ENCODE peak calls at places on chromosomes 3 and 15, in five cellular contexts. M, P, Q, Y and A are unnamed samples.

GRCh38 chr15:29141908-29142747 is 127.5 kb downstream of the NSMCE3 start:
- DNase-seq in M (no peak), P (no peak), Q (no peak), Y (no peak), A (no peak)

GRCh38 chr3:72162649-72163184 is 377.8 kb upstream of the PROK2 start:
- DNase-seq in M (peak), P (no peak), Q (no peak), Y (no peak), A (no peak)

GRCh38 chr3:72634128-72634527 is 214.1 kb downstream of the SHQ1 start:
- DNase-seq in M (no peak), P (no peak), Q (peak), Y (no peak), A (no peak)

GRCh38 chr3:13770390-13771169 is 109.3 kb downstream of the WNT7A start:
- DNase-seq in M (no peak), P (no peak), Q (no peak), Y (no peak), A (no peak)

GRCh38 chr3:146189519-146190173 is 28.7 kb upstream of the PLOD2 start:
- DNase-seq in M (peak), P (no peak), Q (peak), Y (no peak), A (no peak)

GRCh38 chr3:134147411-134147810 is 103.2 kb downstream of the RYK start:
- DNase-seq in M (no peak), P (no peak), Q (no peak), Y (no peak), A (no peak)

GRCh38 chr15:66566963-66567531 is 1.2 kb upstream of the LCTL start:
- DNase-seq in M (peak), P (peak), Q (peak), Y (peak), A (peak)

GRCh38 chr3:172447611-172448579 is at the start of gene GHSR:
- DNase-seq in M (no peak), P (no peak), Q (peak), Y (peak), A (no peak)

GRCh38 chr15:70033529-70034140 is 64.1 kb downstream of the TLE3 start:
- DNase-seq in M (peak), P (peak), Q (no peak), Y (no peak), A (no peak)

GRCh38 chr3:71702131-71703024 is 22.8 kb downstream of the EIF4E3 start:
- DNase-seq in M (no peak), P (no peak), Q (peak), Y (peak), A (no peak)

GRCh38 chr3:66532160-66532587 is 31.4 kb upstream of the LRIG1 start:
- DNase-seq in M (no peak), P (no peak), Q (no peak), Y (no peak), A (no peak)

GRCh38 chr3:25455316-25456232 is 27.5 kb downstream of the RARB start:
- DNase-seq in M (peak), P (no peak), Q (no peak), Y (no peak), A (no peak)

GRCh38 chr3:13348671-13349396 is 71.3 kb downstream of the NUP210 start:
- DNase-seq in M (no peak), P (no peak), Q (peak), Y (peak), A (no peak)

GRCh38 chr3:108102420-108103039 is 11.7 kb upstream of the CD47 start:
- DNase-seq in M (no peak), P (no peak), Q (no peak), Y (no peak), A (no peak)

GRCh38 chr3:17307482-17307881 is 422.7 kb downstream of the PLCL2 start:
- DNase-seq in M (no peak), P (no peak), Q (no peak), Y (no peak), A (no peak)

GRCh38 chr15:92106691-92107090 is 253.2 kb downstream of the SLCO3A1 start:
- DNase-seq in M (no peak), P (no peak), Q (no peak), Y (no peak), A (no peak)

GRCh38 chr15:74959643-74959939 is 3.0 kb upstream of the RPP25 start:
- DNase-seq in M (no peak), P (no peak), Q (no peak), Y (no peak), A (no peak)

GRCh38 chr15:74957301-74958035 is 896 bp upstream of the RPP25 start:
- DNase-seq in M (peak), P (peak), Q (no peak), Y (no peak), A (no peak)

GRCh38 chr15:74958908-74959642 is 2.5 kb upstream of the RPP25 start:
- DNase-seq in M (no peak), P (no peak), Q (no peak), Y (no peak), A (no peak)

GRCh38 chr15:74956648-74957300 is at the start of gene RPP25:
- DNase-seq in M (peak), P (peak), Q (peak), Y (peak), A (peak)

GRCh38 chr15:74958320-74958907 is 1.8 kb upstream of the RPP25 start:
- DNase-seq in M (peak), P (peak), Q (no peak), Y (no peak), A (no peak)
- H3K4me3 ChIP-seq in M (peak), P (peak), Q (no peak), Y (no peak), A (no peak)

GRCh38 chr3:62164196-62164595 is 209.2 kb downstream of the FEZF2 start:
- DNase-seq in M (no peak), P (no peak), Q (no peak), Y (no peak), A (no peak)

GRCh38 chr3:62161306-62161705 is 212.0 kb downstream of the FEZF2 start:
- DNase-seq in M (peak), P (no peak), Q (no peak), Y (no peak), A (no peak)

GRCh38 chr3:62159693-62160092 is 213.7 kb downstream of the FEZF2 start:
- DNase-seq in M (peak), P (no peak), Q (no peak), Y (no peak), A (peak)

GRCh38 chr3:62154457-62155148 is 218.7 kb downstream of the FEZF2 start:
- DNase-seq in M (no peak), P (no peak), Q (no peak), Y (no peak), A (no peak)

DNA sequence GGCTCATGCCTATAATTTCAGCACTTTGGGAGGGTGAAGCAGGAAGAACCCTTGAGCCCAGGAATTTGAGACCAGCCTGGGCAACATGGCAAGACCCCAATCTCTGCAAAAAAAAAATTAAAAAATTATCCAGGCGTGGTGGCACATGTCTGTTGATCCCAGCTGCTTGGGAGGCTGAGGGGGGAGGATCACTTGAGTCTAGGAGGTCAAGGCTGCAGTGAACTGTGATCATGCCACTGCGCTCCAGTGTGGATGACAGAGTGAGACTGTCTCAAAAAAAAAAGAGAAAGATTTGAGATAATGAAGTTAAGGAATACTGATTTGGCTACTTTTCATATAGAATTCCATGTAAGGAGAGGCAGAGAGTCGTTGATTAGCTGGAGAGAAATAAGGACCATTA is 214.3 kb downstream of the FEZF2 start:
- DNase-seq in M (no peak), P (no peak), Q (no peak), Y (no peak), A (no peak)
- H3K4me3 ChIP-seq in M (no peak), P (no peak), Q (no peak), Y (no peak), A (no peak)

GRCh38 chr3:170363471-170363994 is 6.0 kb downstream of the SKIL start:
- DNase-seq in M (no peak), P (no peak), Q (no peak), Y (no peak), A (no peak)

GRCh38 chr3:170367797-170368196 is 10.3 kb downstream of the SKIL start:
- DNase-seq in M (no peak), P (no peak), Q (no peak), Y (no peak), A (no peak)

GRCh38 chr3:170368921-170369320 is 11.4 kb downstream of the SKIL start:
- DNase-seq in M (no peak), P (no peak), Q (peak), Y (no peak), A (no peak)

GRCh38 chr3:170361711-170362110 is 4.2 kb downstream of the SKIL start:
- DNase-seq in M (no peak), P (no peak), Q (no peak), Y (no peak), A (no peak)

DNA sequence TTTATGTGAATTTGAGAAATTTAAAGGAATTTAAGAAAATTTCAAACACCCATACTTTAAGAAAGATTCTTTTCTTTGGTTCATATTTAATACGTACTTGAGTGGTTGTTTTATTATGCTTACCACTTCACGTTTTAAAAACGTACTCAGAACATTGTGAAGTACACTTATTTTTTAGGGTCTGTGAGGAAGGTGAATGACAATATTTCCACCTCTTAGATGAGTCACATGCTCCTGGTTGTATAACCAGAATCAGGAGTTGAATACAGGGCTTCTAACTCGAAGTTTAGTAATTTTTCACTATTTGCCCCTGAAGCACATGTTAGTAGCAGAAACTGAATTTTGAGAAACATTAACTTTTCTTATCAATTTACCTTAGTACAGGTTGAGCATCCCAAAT is 7.5 kb downstream of the SKIL start:
- DNase-seq in M (no peak), P (no peak), Q (no peak), Y (no peak), A (no peak)
- H3K4me3 ChIP-seq in M (no peak), P (no peak), Q (no peak), Y (no peak), A (no peak)

DNA sequence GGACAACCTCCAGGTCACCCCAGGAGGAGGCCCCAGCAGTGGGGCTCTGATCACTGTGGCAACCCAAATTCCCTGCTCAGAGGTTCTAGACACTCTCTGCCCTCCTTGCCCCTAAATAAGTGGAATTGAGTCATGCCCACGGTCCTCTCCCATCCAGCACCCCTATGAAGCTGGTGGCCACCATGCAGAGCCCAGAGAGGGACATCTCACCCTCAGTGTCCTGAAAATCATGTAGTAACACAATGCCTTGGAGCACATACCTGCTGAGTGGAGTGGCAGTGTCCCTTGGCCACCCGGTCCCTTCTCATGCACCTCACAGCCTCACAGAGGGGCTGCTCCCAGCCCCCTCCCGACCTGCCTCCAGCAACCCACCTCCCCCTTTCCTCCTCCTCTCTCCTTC is 114.3 kb upstream of the MEF2A start:
- DNase-seq in M (no peak), P (no peak), Q (no peak), Y (no peak), A (no peak)
- H3K4me3 ChIP-seq in M (no peak), P (no peak), Q (no peak), Y (no peak), A (no peak)

GRCh38 chr3:43023066-43023465 is 44.0 kb downstream of the GASK1A start:
- DNase-seq in M (no peak), P (no peak), Q (no peak), Y (no peak), A (no peak)

GRCh38 chr3:43024183-43024865 is 45.2 kb downstream of the GASK1A start:
- DNase-seq in M (no peak), P (no peak), Q (peak), Y (peak), A (no peak)

GRCh38 chr3:43022111-43022510 is 43.0 kb downstream of the GASK1A start:
- DNase-seq in M (no peak), P (no peak), Q (no peak), Y (no peak), A (no peak)

GRCh38 chr3:43025423-43025822 is 46.3 kb downstream of the GASK1A start:
- DNase-seq in M (no peak), P (no peak), Q (no peak), Y (no peak), A (no peak)

DNA sequence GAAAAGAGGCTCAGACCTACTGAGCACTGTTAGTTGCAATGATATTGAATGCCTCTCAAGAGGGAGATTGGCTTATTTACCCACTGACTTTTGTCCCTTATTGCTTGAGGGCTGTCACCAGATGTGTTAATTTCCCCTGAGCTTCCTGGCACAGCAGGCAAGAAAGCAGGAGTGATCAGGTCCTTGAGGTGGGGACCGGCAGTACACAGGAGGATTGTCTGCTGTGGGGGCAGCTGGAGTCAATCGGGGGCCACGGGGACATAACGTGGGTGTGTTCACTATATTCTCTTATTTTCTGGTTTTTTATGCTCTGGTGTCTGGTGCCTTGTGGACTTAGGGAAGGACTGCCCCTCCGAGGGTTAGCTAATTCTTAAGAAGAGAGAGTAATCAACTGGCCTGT is 44.7 kb downstream of the GASK1A start:
- DNase-seq in M (no peak), P (no peak), Q (no peak), Y (no peak), A (no peak)
- H3K4me3 ChIP-seq in M (no peak), P (no peak), Q (peak), Y (peak), A (no peak)

GRCh38 chr15:93656041-93656440 is 567.0 kb upstream of the RGMA start:
- DNase-seq in M (no peak), P (no peak), Q (no peak), Y (no peak), A (no peak)

DNA sequence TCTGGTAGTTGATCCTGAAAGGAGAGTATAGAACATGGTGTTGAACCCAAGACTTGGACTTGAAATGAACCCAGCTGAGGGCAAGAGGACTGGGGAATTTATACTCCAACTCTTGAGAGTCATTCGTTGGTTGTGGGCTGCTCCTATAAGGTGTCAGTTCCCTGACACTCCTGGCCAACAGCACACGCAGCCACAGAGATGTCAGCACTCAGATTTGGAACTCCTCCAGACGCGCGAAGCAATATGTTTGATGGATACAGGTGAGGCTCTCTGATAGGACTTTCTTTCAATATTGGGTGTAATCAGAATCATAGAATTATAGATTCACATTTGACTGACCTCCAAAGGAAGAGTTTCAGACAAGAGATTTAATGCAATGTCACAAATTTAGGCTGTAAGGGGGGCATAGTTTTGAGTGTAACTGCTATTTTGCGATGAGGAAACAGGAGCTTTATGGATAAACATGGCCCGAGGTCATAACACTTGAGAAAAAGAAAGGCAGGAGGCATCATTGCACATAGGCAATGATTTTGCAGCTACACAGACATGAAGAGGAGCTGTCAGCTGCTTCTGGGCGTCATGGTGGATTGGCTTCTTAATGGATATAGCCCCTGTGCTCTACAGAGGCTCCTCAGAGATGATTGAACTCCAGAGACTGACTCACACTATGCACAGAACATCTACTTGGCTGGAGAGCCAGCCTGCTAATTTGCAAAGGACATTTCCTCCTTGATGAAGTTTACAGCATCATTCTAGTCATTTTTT is 569.2 kb upstream of the RGMA start:
- DNase-seq in M (no peak), P (no peak), Q (no peak), Y (no peak), A (no peak)
- H3K4me3 ChIP-seq in M (no peak), P (no peak), Q (no peak), Y (no peak), A (no peak)

GRCh38 chr3:197599089-197599765 is 43.5 kb upstream of the BDH1 start:
- DNase-seq in M (peak), P (peak), Q (peak), Y (peak), A (peak)
- H3K4me3 ChIP-seq in M (peak), P (no peak), Q (no peak), Y (no peak), A (no peak)

GRCh38 chr3:137767146-137768020 is 3.3 kb downstream of the SOX14 start:
- DNase-seq in M (no peak), P (no peak), Q (no peak), Y (no peak), A (no peak)

GRCh38 chr3:137766069-137766960 is 2.2 kb downstream of the SOX14 start:
- DNase-seq in M (no peak), P (no peak), Q (no peak), Y (no peak), A (no peak)

GRCh38 chr3:137768361-137769320 is 4.5 kb downstream of the SOX14 start:
- DNase-seq in M (no peak), P (no peak), Q (no peak), Y (no peak), A (no peak)

GRCh38 chr3:137769321-137770065 is 5.4 kb downstream of the SOX14 start:
- DNase-seq in M (no peak), P (no peak), Q (no peak), Y (no peak), A (no peak)

DNA sequence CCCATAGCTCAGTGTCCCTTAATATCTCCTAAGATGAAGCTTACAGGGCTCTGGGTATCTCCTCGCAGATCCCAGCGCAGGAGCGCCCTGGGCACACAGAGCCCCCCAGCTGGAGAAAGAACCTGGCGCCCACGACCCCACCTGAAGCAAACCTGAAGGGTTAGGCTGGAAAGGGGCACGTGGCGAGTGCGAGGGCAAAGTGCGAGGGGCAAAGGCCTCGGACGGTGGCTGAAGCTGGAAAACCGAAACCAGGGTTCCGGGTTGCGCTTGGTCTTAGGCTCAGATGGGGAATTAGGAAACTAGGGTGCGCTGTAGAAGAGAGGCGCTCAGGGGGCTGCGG is 3.9 kb downstream of the SOX14 start:
- DNase-seq in M (no peak), P (no peak), Q (no peak), Y (no peak), A (no peak)
- H3K4me3 ChIP-seq in M (no peak), P (peak), Q (no peak), Y (no peak), A (peak)

DNA sequence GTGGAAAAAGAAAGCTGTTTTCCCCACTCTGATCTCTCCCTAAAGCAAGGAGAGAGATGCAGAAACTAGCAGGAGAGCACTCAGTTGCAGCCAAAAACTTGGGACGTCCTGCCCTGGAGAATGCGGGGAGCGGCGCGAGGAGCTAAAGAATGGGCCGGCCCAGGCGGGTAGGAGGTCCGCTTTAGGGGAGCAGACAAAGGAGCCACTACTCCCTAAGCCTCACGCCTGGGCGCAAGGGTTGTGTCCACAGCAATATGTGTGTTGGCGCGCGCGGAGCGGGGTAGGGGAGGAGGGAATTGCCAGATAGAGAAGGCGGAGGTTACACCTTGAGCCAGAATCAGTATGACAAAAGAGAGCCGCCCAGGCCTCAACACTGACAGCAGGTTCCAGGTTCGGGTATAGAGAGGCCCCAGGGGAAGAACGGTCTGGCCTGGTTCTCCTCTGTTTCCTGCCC is 2.9 kb downstream of the WNT5A start:
- DNase-seq in M (no peak), P (no peak), Q (no peak), Y (no peak), A (no peak)
- H3K4me3 ChIP-seq in M (peak), P (no peak), Q (no peak), Y (no peak), A (peak)